ENCODE peak calls at places on chromosome 21, in six cellular contexts. Y is pons, F is fibroblast of pulmonary artery, Q is ovary, E is left lung, N is progenitor cell of endocrine pancreas. M is an unnamed sample.

GRCh38 chr21:36491191-36491916 is 11.4 kb upstream of the CLDN14 start:
- DNase-seq in Y (no peak), F (no peak), Q (no peak), E (no peak), N (no peak), M (no peak)

GRCh38 chr21:36909423-36909822 is 57.0 kb downstream of the HLCS start:
- DNase-seq in Y (no peak), F (peak; percentile 8), Q (no peak), E (no peak), N (no peak), M (no peak)

GRCh38 chr21:14541840-14542495 is 4.1 kb downstream of the SAMSN1 start:
- DNase-seq in Y (no peak), F (peak; percentile 32), Q (no peak), E (no peak), N (no peak), M (no peak)

GRCh38 chr21:21286170-21286798 is 288.1 kb downstream of the NCAM2 start:
- DNase-seq in Y (no peak), F (no peak), Q (no peak), E (no peak), N (no peak), M (no peak)

GRCh38 chr21:45573452-45574035 is 31.3 kb upstream of the SLC19A1 start:
- DNase-seq in Y (peak; percentile 22), F (no peak), Q (no peak), E (no peak), N (no peak), M (peak; percentile 34)

GRCh38 chr21:34009193-34009592 is 64.2 kb upstream of the MRPS6 start:
- DNase-seq in Y (no peak), F (no peak), Q (no peak), E (no peak), N (no peak), M (no peak)

GRCh38 chr21:14995695-14996490 is 68.9 kb downstream of the NRIP1 start:
- DNase-seq in Y (no peak), F (peak; percentile 82), Q (no peak), E (no peak), N (no peak), M (no peak)

GRCh38 chr21:31630062-31630711 is 29.3 kb upstream of the SOD1 start:
- DNase-seq in Y (peak; percentile 24), F (peak; percentile 94), Q (no peak), E (no peak), N (no peak), M (no peak)

GRCh38 chr21:39564200-39564599 is 48.5 kb upstream of the B3GALT5 start:
- DNase-seq in Y (peak; percentile 51), F (no peak), Q (no peak), E (no peak), N (no peak), M (no peak)

GRCh38 chr21:43877936-43878575 is 13.0 kb downstream of the AGPAT3 start:
- DNase-seq in Y (no peak), F (no peak), Q (no peak), E (no peak), N (no peak), M (no peak)

GRCh38 chr21:24829397-24829796 is 777.9 kb downstream of the MRPL39 start:
- DNase-seq in Y (no peak), F (no peak), Q (no peak), E (no peak), N (no peak), M (no peak)

GRCh38 chr21:43921979-43922945 is 57.2 kb downstream of the AGPAT3 start:
- DNase-seq in Y (no peak), F (peak; percentile 86), Q (peak; percentile 27), E (peak; percentile 48), N (no peak), M (no peak)

GRCh38 chr21:46475296-46475695 is 16.6 kb downstream of the DIP2A start:
- DNase-seq in Y (no peak), F (no peak), Q (no peak), E (no peak), N (no peak), M (no peak)

GRCh38 chr21:43903451-43904091 is 38.5 kb downstream of the AGPAT3 start:
- DNase-seq in Y (no peak), F (no peak), Q (no peak), E (no peak), N (no peak), M (peak; percentile 86)

M was measured in lower lobe of right lung.